ENCODE peak calls at places on chromosome 1, in six cellular contexts. One of them, this sample, is unnamed.

GRCh38 chr1:235843458-235843857 is 23.2 kb downstream of the LYST start:
- DNase-seq in SJSA1: peak; percentile 32
- DNase-seq in endothelial cell of umbilical vein: peak; percentile 24
- DNase-seq in transverse colon: no peak
- DNase-seq in heart right ventricle: no peak
- DNase-seq in cardiac muscle cell: peak; percentile 62
- DNase-seq in this sample: peak; percentile 28

GRCh38 chr1:1213153-1213918 is 617 bp downstream of the TNFRSF4 start:
- DNase-seq in SJSA1: no peak
- DNase-seq in endothelial cell of umbilical vein: no peak
- DNase-seq in transverse colon: peak; percentile 71
- DNase-seq in heart right ventricle: no peak
- DNase-seq in cardiac muscle cell: no peak
- DNase-seq in this sample: peak; percentile 48

GRCh38 chr1:200364121-200364759 is 45.6 kb downstream of the ZNF281 start:
- DNase-seq in SJSA1: no peak
- DNase-seq in endothelial cell of umbilical vein: peak; percentile 32
- DNase-seq in transverse colon: no peak
- DNase-seq in heart right ventricle: no peak
- DNase-seq in cardiac muscle cell: peak; percentile 42
- DNase-seq in this sample: no peak

GRCh38 chr1:33147997-33148314 is 33.9 kb downstream of the TRIM62 start:
- DNase-seq in SJSA1: no peak
- DNase-seq in endothelial cell of umbilical vein: no peak
- DNase-seq in transverse colon: no peak
- DNase-seq in heart right ventricle: no peak
- DNase-seq in cardiac muscle cell: peak; percentile 50
- DNase-seq in this sample: no peak

GRCh38 chr1:94490556-94490955 is 51.0 kb downstream of the F3 start:
- DNase-seq in SJSA1: no peak
- DNase-seq in endothelial cell of umbilical vein: no peak
- DNase-seq in transverse colon: no peak
- DNase-seq in heart right ventricle: no peak
- DNase-seq in cardiac muscle cell: no peak
- DNase-seq in this sample: no peak

GRCh38 chr1:22229374-22229773 is 86.5 kb upstream of the WNT4 start:
- DNase-seq in SJSA1: peak; percentile 21
- DNase-seq in endothelial cell of umbilical vein: peak; percentile 4
- DNase-seq in transverse colon: no peak
- DNase-seq in heart right ventricle: no peak
- DNase-seq in cardiac muscle cell: peak; percentile 71
- DNase-seq in this sample: no peak

GRCh38 chr1:11701981-11702803 is 10.7 kb downstream of the DRAXIN start:
- DNase-seq in SJSA1: no peak
- DNase-seq in endothelial cell of umbilical vein: no peak
- DNase-seq in transverse colon: no peak
- DNase-seq in heart right ventricle: no peak
- DNase-seq in cardiac muscle cell: no peak
- DNase-seq in this sample: no peak

GRCh38 chr1:44820945-44821715 is 12.8 kb downstream of the BTBD19 start:
- DNase-seq in SJSA1: no peak
- DNase-seq in endothelial cell of umbilical vein: no peak
- DNase-seq in transverse colon: no peak
- DNase-seq in heart right ventricle: no peak
- DNase-seq in cardiac muscle cell: no peak
- DNase-seq in this sample: no peak

GRCh38 chr1:62381831-62382505 is 54.9 kb upstream of the USP1 start:
- DNase-seq in SJSA1: peak; percentile 5
- DNase-seq in endothelial cell of umbilical vein: no peak
- DNase-seq in transverse colon: no peak
- DNase-seq in heart right ventricle: no peak
- DNase-seq in cardiac muscle cell: no peak
- DNase-seq in this sample: no peak

GRCh38 chr1:80579055-80579454 is 1221.7 kb upstream of the ADGRL2 start:
- DNase-seq in SJSA1: no peak
- DNase-seq in endothelial cell of umbilical vein: no peak
- DNase-seq in transverse colon: no peak
- DNase-seq in heart right ventricle: no peak
- DNase-seq in cardiac muscle cell: no peak
- DNase-seq in this sample: no peak

GRCh38 chr1:119298687-119299086 is 69.9 kb upstream of the HAO2 start:
- DNase-seq in SJSA1: no peak
- DNase-seq in endothelial cell of umbilical vein: no peak
- DNase-seq in transverse colon: no peak
- DNase-seq in heart right ventricle: no peak
- DNase-seq in cardiac muscle cell: peak; percentile 76
- DNase-seq in this sample: peak; percentile 2

GRCh38 chr1:197041486-197042353 is 25.3 kb downstream of the F13B start:
- DNase-seq in SJSA1: no peak
- DNase-seq in endothelial cell of umbilical vein: no peak
- DNase-seq in transverse colon: no peak
- DNase-seq in heart right ventricle: no peak
- DNase-seq in cardiac muscle cell: no peak
- DNase-seq in this sample: no peak
- H3K4me3 ChIP-seq in SJSA1: no peak overlapping the region
- H3K4me3 ChIP-seq in endothelial cell of umbilical vein: no peak overlapping the region
- H3K4me3 ChIP-seq in transverse colon: no peak overlapping the region
- H3K4me3 ChIP-seq in heart right ventricle: no peak overlapping the region
- H3K4me3 ChIP-seq in cardiac muscle cell: no peak overlapping the region
- H3K4me3 ChIP-seq in this sample: no peak overlapping the region

GRCh38 chr1:3289502-3289901 is 165.0 kb upstream of the ARHGEF16 start:
- DNase-seq in SJSA1: no peak
- DNase-seq in endothelial cell of umbilical vein: no peak
- DNase-seq in transverse colon: no peak
- DNase-seq in heart right ventricle: no peak
- DNase-seq in cardiac muscle cell: no peak
- DNase-seq in this sample: no peak
- H3K4me1 ChIP-seq in SJSA1: no peaks in the 10 kb centered on the region
- H3K4me1 ChIP-seq in endothelial cell of umbilical vein: no peaks in the 10 kb centered on the region
- H3K4me1 ChIP-seq in transverse colon: no peaks in the 10 kb centered on the region
- H3K4me1 ChIP-seq in heart right ventricle: peaks cover 22% of the 10 kb centered on the region
- H3K4me1 ChIP-seq in cardiac muscle cell: peaks cover 55% of the 10 kb centered on the region
- H3K4me1 ChIP-seq in this sample: no peaks in the 10 kb centered on the region

GRCh38 chr1:199101139-199101538 is 462.3 kb downstream of the PTPRC start:
- DNase-seq in SJSA1: no peak
- DNase-seq in endothelial cell of umbilical vein: no peak
- DNase-seq in transverse colon: no peak
- DNase-seq in heart right ventricle: no peak
- DNase-seq in cardiac muscle cell: no peak
- DNase-seq in this sample: no peak
- H3K27ac ChIP-seq in SJSA1: no peak overlapping the region
- H3K27ac ChIP-seq in endothelial cell of umbilical vein: no peak overlapping the region
- H3K27ac ChIP-seq in transverse colon: no peak overlapping the region
- H3K27ac ChIP-seq in heart right ventricle: no peak overlapping the region
- H3K27ac ChIP-seq in cardiac muscle cell: no peak overlapping the region
- H3K27ac ChIP-seq in this sample: no peak overlapping the region

GRCh38 chr1:160865316-160865715 is 2.6 kb upstream of the CD244 start:
- DNase-seq in SJSA1: no peak
- DNase-seq in endothelial cell of umbilical vein: no peak
- DNase-seq in transverse colon: no peak
- DNase-seq in heart right ventricle: no peak
- DNase-seq in cardiac muscle cell: no peak
- DNase-seq in this sample: no peak

GRCh38 chr1:160868141-160868540 is 5.5 kb upstream of the CD244 start:
- DNase-seq in SJSA1: no peak
- DNase-seq in endothelial cell of umbilical vein: no peak
- DNase-seq in transverse colon: no peak
- DNase-seq in heart right ventricle: no peak
- DNase-seq in cardiac muscle cell: peak; percentile 38
- DNase-seq in this sample: no peak

GRCh38 chr1:160866001-160866704 is 3.5 kb upstream of the CD244 start:
- DNase-seq in SJSA1: no peak
- DNase-seq in endothelial cell of umbilical vein: no peak
- DNase-seq in transverse colon: no peak
- DNase-seq in heart right ventricle: no peak
- DNase-seq in cardiac muscle cell: no peak
- DNase-seq in this sample: no peak

GRCh38 chr1:160864173-160864572 is 1.5 kb upstream of the CD244 start:
- DNase-seq in SJSA1: no peak
- DNase-seq in endothelial cell of umbilical vein: no peak
- DNase-seq in transverse colon: no peak
- DNase-seq in heart right ventricle: no peak
- DNase-seq in cardiac muscle cell: no peak
- DNase-seq in this sample: no peak

DNA sequence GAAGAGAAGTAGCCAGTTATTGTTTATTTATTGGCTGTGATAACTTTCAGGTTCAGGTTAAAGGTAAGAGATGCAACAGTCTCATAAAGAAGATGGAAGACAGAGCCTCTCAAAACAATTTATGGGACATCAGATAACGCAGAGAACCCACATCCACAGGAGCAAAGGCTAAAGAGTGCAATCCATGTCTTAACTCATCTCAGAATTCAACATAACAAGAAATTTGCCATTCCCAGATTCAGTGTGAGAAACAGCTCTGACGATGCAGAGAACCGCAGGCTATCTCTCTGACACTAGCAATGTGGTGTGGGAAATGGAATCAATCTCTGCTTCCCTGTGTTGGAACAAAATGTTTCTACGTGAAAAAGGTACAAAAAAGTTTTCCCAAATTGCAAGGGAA is 4.2 kb upstream of the CD244 start:
- DNase-seq in SJSA1: no peak
- DNase-seq in endothelial cell of umbilical vein: no peak
- DNase-seq in transverse colon: no peak
- DNase-seq in heart right ventricle: no peak
- DNase-seq in cardiac muscle cell: peak; percentile 30
- DNase-seq in this sample: no peak
- H3K4me3 ChIP-seq in SJSA1: no peak overlapping the region
- H3K4me3 ChIP-seq in endothelial cell of umbilical vein: no peak overlapping the region
- H3K4me3 ChIP-seq in transverse colon: no peak overlapping the region
- H3K4me3 ChIP-seq in heart right ventricle: no peak overlapping the region
- H3K4me3 ChIP-seq in cardiac muscle cell: no peak overlapping the region
- H3K4me3 ChIP-seq in this sample: no peak overlapping the region

DNA sequence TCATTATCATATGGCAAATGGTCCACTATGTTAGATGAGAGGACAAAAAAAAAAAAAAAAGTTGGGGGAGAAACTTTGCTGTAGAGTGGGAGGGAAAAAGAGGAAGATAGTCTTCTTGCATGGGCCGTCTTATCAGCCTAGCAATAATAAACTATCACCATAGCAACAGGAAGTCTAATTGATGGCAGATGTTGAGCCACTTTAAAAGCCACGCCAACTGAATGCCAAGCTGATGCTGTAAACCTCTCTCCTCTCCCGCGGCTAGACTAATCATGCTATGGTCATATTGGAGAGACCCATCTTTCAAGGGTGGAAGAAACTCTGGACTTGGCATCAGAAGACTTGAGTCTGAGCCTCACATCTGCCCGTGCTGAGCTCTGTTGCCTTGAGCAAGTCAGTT is 122.2 kb upstream of the HOOK1 start:
- DNase-seq in SJSA1: peak; percentile 86
- DNase-seq in endothelial cell of umbilical vein: no peak
- DNase-seq in transverse colon: no peak
- DNase-seq in heart right ventricle: no peak
- DNase-seq in cardiac muscle cell: peak; percentile 92
- DNase-seq in this sample: no peak
- H3K4me1 ChIP-seq in SJSA1: peaks cover 11% of the 10 kb centered on the region
- H3K4me1 ChIP-seq in endothelial cell of umbilical vein: no peaks in the 10 kb centered on the region
- H3K4me1 ChIP-seq in transverse colon: no peaks in the 10 kb centered on the region
- H3K4me1 ChIP-seq in heart right ventricle: peaks cover 26% of the 10 kb centered on the region
- H3K4me1 ChIP-seq in cardiac muscle cell: peaks cover 13% of the 10 kb centered on the region
- H3K4me1 ChIP-seq in this sample: peaks cover 3% of the 10 kb centered on the region

GRCh38 chr1:184534690-184535089 is 147.9 kb downstream of the C1orf21 start:
- DNase-seq in SJSA1: no peak
- DNase-seq in endothelial cell of umbilical vein: no peak
- DNase-seq in transverse colon: no peak
- DNase-seq in heart right ventricle: no peak
- DNase-seq in cardiac muscle cell: no peak
- DNase-seq in this sample: no peak
- H3K27ac ChIP-seq in SJSA1: no peak overlapping the region
- H3K27ac ChIP-seq in endothelial cell of umbilical vein: no peak overlapping the region
- H3K27ac ChIP-seq in transverse colon: peak overlapping the region; percentile 71
- H3K27ac ChIP-seq in heart right ventricle: peak overlapping the region; percentile 67
- H3K27ac ChIP-seq in cardiac muscle cell: no peak overlapping the region
- H3K27ac ChIP-seq in this sample: no peak overlapping the region

GRCh38 chr1:225500589-225501192 is 72.9 kb upstream of the LBR start:
- DNase-seq in SJSA1: no peak
- DNase-seq in endothelial cell of umbilical vein: no peak
- DNase-seq in transverse colon: no peak
- DNase-seq in heart right ventricle: no peak
- DNase-seq in cardiac muscle cell: no peak
- DNase-seq in this sample: no peak
- H3K4me3 ChIP-seq in SJSA1: no peak overlapping the region
- H3K4me3 ChIP-seq in endothelial cell of umbilical vein: no peak overlapping the region
- H3K4me3 ChIP-seq in transverse colon: no peak overlapping the region
- H3K4me3 ChIP-seq in heart right ventricle: no peak overlapping the region
- H3K4me3 ChIP-seq in cardiac muscle cell: no peak overlapping the region
- H3K4me3 ChIP-seq in this sample: no peak overlapping the region

DNA sequence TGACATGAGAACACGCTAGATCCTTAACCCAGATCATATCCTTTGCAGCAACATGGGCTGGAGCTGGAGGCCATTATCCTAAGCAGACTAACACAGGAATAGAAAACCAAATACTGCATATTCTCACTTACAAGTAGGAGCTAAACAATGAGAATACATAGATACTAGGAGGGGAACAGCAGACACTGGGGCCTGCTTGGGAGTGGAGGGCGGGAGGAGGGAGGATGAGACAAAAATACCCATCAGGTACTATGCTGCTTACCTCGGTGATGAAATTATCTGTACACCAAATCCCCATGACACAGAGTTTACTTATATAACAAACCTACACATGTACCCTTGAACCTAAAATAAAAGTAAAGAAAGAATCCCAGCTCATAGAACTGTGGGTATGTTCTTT is 1.2 kb upstream of the MOB3C start:
- DNase-seq in SJSA1: no peak
- DNase-seq in endothelial cell of umbilical vein: no peak
- DNase-seq in transverse colon: no peak
- DNase-seq in heart right ventricle: no peak
- DNase-seq in cardiac muscle cell: no peak
- DNase-seq in this sample: no peak
- H3K4me1 ChIP-seq in SJSA1: peaks cover 15% of the 10 kb centered on the region
- H3K4me1 ChIP-seq in endothelial cell of umbilical vein: peaks cover 11% of the 10 kb centered on the region
- H3K4me1 ChIP-seq in transverse colon: peaks cover 37% of the 10 kb centered on the region
- H3K4me1 ChIP-seq in heart right ventricle: peaks cover 40% of the 10 kb centered on the region
- H3K4me1 ChIP-seq in cardiac muscle cell: peaks cover 13% of the 10 kb centered on the region
- H3K4me1 ChIP-seq in this sample: peaks cover 39% of the 10 kb centered on the region

This sample was measured in CD4-positive, CD25-positive, alpha-beta regulatory T cell.